ENCODE peak calls at places on chromosome 16, in seven cellular contexts. T, G, D, O, U, X and A are unnamed samples.

GRCh38 chr16:89049484-89050118 is 44.1 kb upstream of the ACSF3 start:
- DNase-seq in T (no peak), G (no peak), D (no peak), O (no peak), U (no peak), X (no peak), A (no peak)

GRCh38 chr16:65375651-65376050 is 253.8 kb upstream of the CDH11 start:
- DNase-seq in T (peak), G (no peak), D (no peak), O (no peak), U (no peak), X (no peak), A (no peak)

GRCh38 chr16:9484901-9485300 is 393.5 kb downstream of the HAPSTR1 start:
- DNase-seq in T (no peak), G (no peak), D (no peak), O (no peak), U (no peak), X (no peak), A (no peak)

GRCh38 chr16:28569011-28569410 is 15.3 kb downstream of the SGF29 start:
- DNase-seq in T (peak), G (no peak), D (no peak), O (no peak), U (no peak), X (no peak), A (no peak)

GRCh38 chr16:49036126-49036525 is 245.5 kb downstream of the CBLN1 start:
- DNase-seq in T (no peak), G (no peak), D (no peak), O (no peak), U (no peak), X (no peak), A (no peak)

GRCh38 chr16:31063843-31064611 is 10.0 kb downstream of the ZNF668 start:
- DNase-seq in T (no peak), G (no peak), D (no peak), O (no peak), U (no peak), X (no peak), A (no peak)

GRCh38 chr16:57299719-57300386 is 15.4 kb upstream of the PLLP start:
- DNase-seq in T (peak), G (peak), D (peak), O (peak), U (peak), X (peak), A (peak)

GRCh38 chr16:73390491-73390890 is 342.6 kb upstream of the ZFHX3 start:
- DNase-seq in T (no peak), G (no peak), D (no peak), O (no peak), U (no peak), X (no peak), A (no peak)

GRCh38 chr16:27237229-27238015 is 31.1 kb downstream of the NSMCE1 start:
- DNase-seq in T (no peak), G (peak), D (no peak), O (peak), U (peak), X (peak), A (no peak)

GRCh38 chr16:3486506-3487215 is 8.6 kb downstream of the C16orf90 start:
- DNase-seq in T (no peak), G (no peak), D (no peak), O (no peak), U (no peak), X (no peak), A (no peak)

GRCh38 chr16:49628148-49628547 is 227.8 kb downstream of the ZNF423 start:
- DNase-seq in T (no peak), G (peak), D (no peak), O (no peak), U (no peak), X (no peak), A (no peak)

GRCh38 chr16:83995756-83996155 is 27.7 kb downstream of the NECAB2 start:
- DNase-seq in T (peak), G (peak), D (no peak), O (peak), U (no peak), X (no peak), A (no peak)

GRCh38 chr16:21134053-21134452 is 16.6 kb downstream of the DNAH3 start:
- DNase-seq in T (no peak), G (no peak), D (no peak), O (no peak), U (no peak), X (no peak), A (no peak)

GRCh38 chr16:4682084-4682581 is 11.2 kb upstream of the NUDT16L1 start:
- DNase-seq in T (no peak), G (no peak), D (no peak), O (no peak), U (no peak), X (no peak), A (no peak)

GRCh38 chr16:76182092-76182635 is 95.0 kb upstream of the CNTNAP4 start:
- DNase-seq in T (no peak), G (no peak), D (no peak), O (no peak), U (no peak), X (no peak), A (no peak)

GRCh38 chr16:24906199-24906808 is 60.5 kb downstream of the SLC5A11 start:
- DNase-seq in T (peak), G (no peak), D (no peak), O (no peak), U (no peak), X (no peak), A (no peak)

GRCh38 chr16:19835989-19836421 is 48.6 kb downstream of the GPRC5B start:
- DNase-seq in T (peak), G (no peak), D (no peak), O (no peak), U (no peak), X (no peak), A (no peak)

GRCh38 chr16:48317614-48318013 is 67.6 kb downstream of the SIAH1 start:
- DNase-seq in T (peak), G (no peak), D (no peak), O (no peak), U (no peak), X (no peak), A (no peak)

GRCh38 chr16:57634171-57634570 is 5.7 kb downstream of the ADGRG1 start:
- DNase-seq in T (peak), G (no peak), D (no peak), O (no peak), U (no peak), X (no peak), A (no peak)

GRCh38 chr16:84518804-84519341 is 14.4 kb upstream of the MEAK7 start:
- DNase-seq in T (no peak), G (no peak), D (no peak), O (no peak), U (no peak), X (peak), A (no peak)

GRCh38 chr16:57531635-57532220 is 4.6 kb downstream of the CCDC102A start:
- DNase-seq in T (no peak), G (peak), D (no peak), O (no peak), U (peak), X (peak), A (no peak)

GRCh38 chr16:13176711-13177110 is 275.3 kb downstream of the SHISA9 start:
- DNase-seq in T (no peak), G (no peak), D (no peak), O (no peak), U (no peak), X (no peak), A (no peak)

GRCh38 chr16:62967606-62968005 is 931.4 kb upstream of the CDH8 start:
- DNase-seq in T (no peak), G (no peak), D (no peak), O (no peak), U (no peak), X (no peak), A (no peak)

GRCh38 chr16:73093146-73094144 is 45.5 kb upstream of the ZFHX3 start:
- DNase-seq in T (peak), G (peak), D (no peak), O (no peak), U (no peak), X (no peak), A (no peak)

GRCh38 chr16:88706288-88706964 is at the start of the genes CTU2 and RNF166:
- DNase-seq in T (peak), G (peak), D (peak), O (peak), U (peak), X (peak), A (peak)

GRCh38 chr16:84993926-84994325 is 17.4 kb downstream of the ZDHHC7 start:
- DNase-seq in T (no peak), G (no peak), D (no peak), O (no peak), U (no peak), X (no peak), A (no peak)

GRCh38 chr16:10828851-10829331 is 10.3 kb upstream of the TVP23A start:
- DNase-seq in T (peak), G (peak), D (no peak), O (peak), U (peak), X (peak), A (peak)

DNA sequence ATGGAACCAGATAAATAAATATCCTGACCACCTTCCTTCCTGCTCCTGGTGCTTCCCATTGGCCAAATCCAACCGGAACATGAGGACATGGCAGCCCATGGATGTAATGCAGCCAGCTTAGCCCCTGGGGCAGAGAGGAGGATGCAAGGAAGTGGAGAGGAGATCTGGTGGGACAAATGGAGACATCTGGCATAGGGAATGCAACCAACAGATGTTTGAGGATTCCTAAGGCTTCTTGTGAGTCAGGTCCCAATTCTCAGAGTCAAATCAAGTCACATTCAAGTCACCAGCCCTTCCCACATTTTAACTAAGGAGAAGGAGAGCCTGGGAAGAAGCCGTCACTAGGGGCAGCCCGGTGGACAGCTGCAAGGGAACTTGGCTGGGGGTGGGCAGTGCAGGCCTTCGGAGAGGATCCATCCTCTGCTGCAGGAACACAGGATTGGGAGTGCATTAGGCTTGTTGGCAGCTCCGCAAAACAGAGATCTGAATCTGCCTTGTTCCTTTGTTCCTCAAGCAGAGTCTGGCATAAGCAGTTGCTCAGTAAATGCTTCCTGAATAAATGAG is 62.8 kb upstream of the HS3ST2 start:
- DNase-seq in T (no peak), G (no peak), D (no peak), O (no peak), U (no peak), X (no peak), A (no peak)
- TF ChIP-seq POLR2A in T (no peak), G (no peak), D (no peak), O (no peak), U (no peak), X (no peak), A (no peak)

DNA sequence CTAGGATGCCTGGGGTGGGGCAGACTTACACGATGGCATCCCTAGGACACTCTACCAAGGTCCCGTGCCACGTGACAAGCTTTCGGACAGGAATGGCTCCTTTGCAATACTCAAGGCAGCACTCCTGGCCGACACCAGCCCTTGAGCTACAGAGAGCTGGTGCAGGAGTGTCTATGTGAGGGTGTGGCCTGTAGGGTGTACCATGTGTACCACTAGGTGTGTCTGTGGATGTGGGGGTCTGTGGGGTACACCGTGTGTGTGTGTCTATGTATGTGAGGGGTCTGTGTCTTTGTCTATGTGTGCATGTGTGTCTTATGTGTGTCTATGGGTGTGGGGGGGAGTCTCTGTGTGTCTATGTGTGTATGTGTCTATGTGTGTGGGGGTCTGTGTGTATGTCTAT is 1.9 kb upstream of the TLE7 start:
- DNase-seq in T (no peak), G (peak), D (no peak), O (no peak), U (no peak), X (no peak), A (no peak)
- TF ChIP-seq CTCF in T (no peak), G (no peak), D (no peak), O (no peak), U (no peak), X (no peak), A (no peak)

GRCh38 chr16:2054543-2055245 is 6.9 kb downstream of the TSC2 start:
- DNase-seq in T (no peak), G (no peak), D (no peak), O (peak), U (no peak), X (no peak), A (no peak)
- TF ChIP-seq POLR2A in T (no peak), G (no peak), D (no peak), O (no peak), U (no peak), X (no peak), A (no peak)

DNA sequence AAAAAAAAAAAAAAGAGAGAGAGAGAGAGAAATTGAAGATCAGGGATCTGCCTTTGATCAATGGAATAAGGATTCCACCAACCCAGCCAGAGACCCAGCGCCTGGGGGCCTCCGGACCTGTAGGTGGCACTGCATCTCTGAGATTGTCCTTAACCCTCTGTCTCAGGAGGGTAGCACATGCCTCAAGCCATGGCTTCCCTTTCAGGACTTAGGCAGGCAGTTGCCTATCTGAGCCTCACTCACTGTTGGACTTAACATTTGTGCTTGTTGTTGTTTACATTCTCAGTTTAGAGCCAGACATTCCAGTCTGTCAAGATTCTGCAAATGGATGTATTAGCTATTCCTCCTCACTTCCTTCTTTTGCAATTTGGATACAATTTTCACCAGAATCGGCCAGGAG is 5.1 kb upstream of the SCNN1B start:
- DNase-seq in T (no peak), G (no peak), D (peak), O (peak), U (no peak), X (no peak), A (no peak)
- TF ChIP-seq CTCF in T (no peak), G (no peak), D (no peak), O (no peak), U (no peak), X (no peak), A (peak)

DNA sequence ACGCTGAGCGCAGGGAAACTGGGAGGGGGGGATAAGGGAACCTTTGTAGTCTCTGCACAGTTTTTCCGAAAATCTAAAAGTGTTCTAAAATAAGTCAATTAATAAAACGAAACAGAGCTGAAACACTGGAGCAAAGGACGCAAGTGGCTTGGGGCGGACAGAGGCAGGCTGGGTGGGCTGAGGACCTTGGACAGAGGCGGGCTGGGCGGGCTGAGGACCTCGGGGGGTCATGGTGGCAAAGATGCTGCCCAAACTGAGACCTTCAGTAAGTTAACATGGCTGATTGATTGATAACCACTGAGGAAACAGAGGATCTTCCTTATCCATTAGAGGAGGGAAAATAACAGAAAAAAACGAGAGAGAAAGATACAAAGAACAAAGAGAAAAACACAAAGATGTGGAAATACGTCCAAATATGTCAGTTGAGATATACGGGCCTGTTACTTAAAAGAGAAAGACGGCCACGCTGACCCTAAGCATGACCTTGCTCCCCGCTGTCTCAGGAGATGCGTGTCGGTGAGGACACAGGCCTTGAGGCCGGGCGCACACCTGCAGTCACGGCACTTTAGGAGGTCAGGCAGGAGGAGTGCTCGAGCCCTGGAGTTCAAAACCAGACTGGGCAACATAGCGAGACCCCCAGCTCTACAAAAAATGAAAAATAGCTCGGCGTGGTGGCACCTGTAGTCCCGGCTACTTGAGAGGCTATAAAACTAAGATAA is 76.1 kb upstream of the GNG13 start:
- DNase-seq in T (no peak), G (no peak), D (no peak), O (no peak), U (no peak), X (no peak), A (no peak)
- TF ChIP-seq POLR2A in T (no peak), G (no peak), D (no peak), O (no peak), U (no peak), X (no peak), A (no peak)

GRCh38 chr16:67399749-67400704 is 6.7 kb upstream of the TPPP3 start:
- DNase-seq in T (no peak), G (no peak), D (no peak), O (no peak), U (no peak), X (no peak), A (no peak)
- TF ChIP-seq CTCF in T (no peak), G (no peak), D (no peak), O (no peak), U (no peak), X (no peak), A (no peak)